ENCODE peak calls at places on chromosomes 12 and 14, in ten cellular contexts. B is choroid plexus epithelial cell; Y is fibroblast of pulmonary artery; O is CD8-positive, alpha-beta T cell; F is fibroblast of mammary gland; J is heart left ventricle; V is GM23338; T is cardiac muscle cell; C is endodermal cell; N is CD4-positive, CD25-positive, alpha-beta regulatory T cell. S is an unnamed sample.
A peak's percentile ranks its signal among the peaks of the same experiment; 100 is the strongest.

GRCh38 chr14:56885795-56886194 is 75.5 kb upstream of the OTX2 start:
- DNase-seq in B (no peak), Y (no peak), O (no peak), F (no peak), J (no peak), V (peak; percentile 77), T (no peak), C (no peak), N (no peak), S (no peak)

GRCh38 chr12:30696486-30696885 is 817 bp upstream of the IPO8 start:
- DNase-seq in B (no peak), Y (no peak), O (no peak), F (no peak), J (no peak), V (peak; percentile 52), T (no peak), C (peak; percentile 77), N (no peak), S (no peak)

GRCh38 chr12:57632369-57632897 is 568 bp downstream of the B4GALNT1 start:
- DNase-seq in B (no peak), Y (no peak), O (no peak), F (no peak), J (peak; percentile 68), V (peak; percentile 60), T (no peak), C (peak; percentile 87), N (no peak), S (no peak)

GRCh38 chr14:60506462-60506984 is 2.4 kb upstream of the SIX6 start:
- DNase-seq in B (no peak), Y (no peak), O (no peak), F (no peak), J (no peak), V (peak; percentile 51), T (no peak), C (peak; percentile 74), N (no peak), S (no peak)

GRCh38 chr14:72605096-72605920 is 288.6 kb downstream of the DPF3 start:
- DNase-seq in B (no peak), Y (no peak), O (no peak), F (no peak), J (no peak), V (no peak), T (no peak), C (peak; percentile 43), N (no peak), S (no peak)

GRCh38 chr14:34064349-34064748 is 113.5 kb upstream of the EGLN3 start:
- DNase-seq in B (no peak), Y (peak; percentile 69), O (no peak), F (peak; percentile 93), J (no peak), V (no peak), T (no peak), C (no peak), N (no peak), S (no peak)

GRCh38 chr14:90536092-90536491 is 139.3 kb downstream of the CALM1 start:
- DNase-seq in B (no peak), Y (peak; percentile 35), O (no peak), F (peak; percentile 22), J (peak; percentile 75), V (no peak), T (no peak), C (no peak), N (no peak), S (no peak)

GRCh38 chr12:28097221-28097620 is 93.0 kb upstream of the CCDC91 start:
- DNase-seq in B (peak; percentile 59), Y (no peak), O (no peak), F (no peak), J (no peak), V (no peak), T (no peak), C (no peak), N (no peak), S (no peak)

GRCh38 chr12:103742349-103742784 is 98.7 kb downstream of the NT5DC3 start:
- DNase-seq in B (peak; percentile 8), Y (peak; percentile 15), O (no peak), F (no peak), J (no peak), V (peak; percentile 3), T (no peak), C (no peak), N (no peak), S (no peak)

GRCh38 chr12:116313194-116313910 is 35.9 kb upstream of the MED13L start:
- DNase-seq in B (no peak), Y (peak; percentile 77), O (no peak), F (peak; percentile 50), J (no peak), V (no peak), T (no peak), C (no peak), N (no peak), S (no peak)

GRCh38 chr12:47799357-47799955 is 20.2 kb downstream of the HDAC7 start:
- DNase-seq in B (no peak), Y (no peak), O (no peak), F (no peak), J (peak; percentile 85), V (no peak), T (no peak), C (no peak), N (no peak), S (no peak)

GRCh38 chr12:47361389-47362031 is 281.8 kb upstream of the AMIGO2 start:
- DNase-seq in B (no peak), Y (no peak), O (peak; percentile 48), F (no peak), J (no peak), V (no peak), T (no peak), C (peak; percentile 68), N (peak; percentile 16), S (peak; percentile 18)

GRCh38 chr14:102078840-102079699 is 7.8 kb downstream of the HSP90AA1 start:
- DNase-seq in B (no peak), Y (no peak), O (no peak), F (no peak), J (no peak), V (no peak), T (no peak), C (no peak), N (no peak), S (no peak)

GRCh38 chr12:89745286-89745685 is 36.6 kb upstream of the ATP2B1 start:
- DNase-seq in B (no peak), Y (no peak), O (no peak), F (no peak), J (no peak), V (no peak), T (no peak), C (no peak), N (no peak), S (no peak)

GRCh38 chr14:85024931-85025330 is 505.0 kb upstream of the FLRT2 start:
- DNase-seq in B (peak; percentile 9), Y (peak; percentile 3), O (no peak), F (peak; percentile 43), J (no peak), V (no peak), T (no peak), C (no peak), N (no peak), S (no peak)

DNA sequence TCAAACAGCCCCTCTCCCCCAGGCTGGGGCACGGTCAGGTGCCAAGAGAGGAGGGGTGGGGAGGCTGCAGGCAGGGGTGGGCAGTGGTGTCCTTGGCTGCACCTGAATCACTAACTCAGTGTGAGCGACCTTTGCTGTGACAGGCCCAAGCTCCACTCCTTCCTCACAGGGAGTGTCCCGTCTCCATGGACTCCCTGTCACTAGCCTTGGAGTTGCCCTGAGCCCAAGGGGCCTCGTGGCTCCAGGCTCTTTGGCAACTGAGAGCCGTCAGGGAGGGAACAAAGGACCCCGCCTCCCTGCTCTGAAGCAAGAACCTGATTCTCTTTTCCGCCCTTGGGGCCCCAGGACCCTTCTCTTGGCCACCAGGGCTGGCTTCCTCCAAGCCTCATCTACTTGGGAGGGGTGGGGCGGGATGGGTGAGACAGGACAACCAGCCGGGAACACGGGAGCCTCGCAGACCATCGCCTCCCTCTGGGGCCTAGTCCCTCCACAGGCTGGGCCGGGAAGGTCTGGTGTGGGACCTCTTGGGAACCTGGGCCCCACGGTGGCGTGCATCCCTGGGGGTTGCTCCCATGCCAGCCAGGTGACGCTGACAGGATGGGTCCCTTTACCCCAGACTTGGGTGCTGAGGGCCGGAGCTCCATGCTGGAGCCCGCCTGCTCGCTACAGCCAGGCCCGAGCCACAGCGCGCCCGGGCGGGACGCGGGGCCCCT is 935 bp upstream of the ADSS1 start:
- DNase-seq in B (no peak), Y (no peak), O (no peak), F (no peak), J (no peak), V (peak; percentile 60), T (no peak), C (no peak), N (no peak), S (no peak)
- H3K4me3 ChIP-seq in B (no peak overlapping the region), Y (no peak overlapping the region), O (peak overlapping the region; percentile 72), F (no peak overlapping the region), J (no peak overlapping the region), V (peak overlapping the region; percentile 62), T (no peak overlapping the region), C (no peak overlapping the region), N (no peak overlapping the region), S (peak overlapping the region; percentile 63)

GRCh38 chr12:65825573-65826512 is 1.6 kb downstream of the HMGA2 start:
- DNase-seq in B (peak; percentile 52), Y (peak; percentile 54), O (no peak), F (no peak), J (peak; percentile 68), V (peak; percentile 82), T (peak; percentile 80), C (peak; percentile 88), N (no peak), S (no peak)
- H3K4me3 ChIP-seq in B (peak overlapping the region; percentile 85), Y (peak overlapping the region; percentile 82), O (no peak overlapping the region), F (peak overlapping the region; percentile 89), J (peak overlapping the region; percentile 42), V (peak overlapping the region; percentile 55), T (peak overlapping the region; percentile 93), C (peak overlapping the region; percentile 96), N (no peak overlapping the region), S (no peak overlapping the region)

DNA sequence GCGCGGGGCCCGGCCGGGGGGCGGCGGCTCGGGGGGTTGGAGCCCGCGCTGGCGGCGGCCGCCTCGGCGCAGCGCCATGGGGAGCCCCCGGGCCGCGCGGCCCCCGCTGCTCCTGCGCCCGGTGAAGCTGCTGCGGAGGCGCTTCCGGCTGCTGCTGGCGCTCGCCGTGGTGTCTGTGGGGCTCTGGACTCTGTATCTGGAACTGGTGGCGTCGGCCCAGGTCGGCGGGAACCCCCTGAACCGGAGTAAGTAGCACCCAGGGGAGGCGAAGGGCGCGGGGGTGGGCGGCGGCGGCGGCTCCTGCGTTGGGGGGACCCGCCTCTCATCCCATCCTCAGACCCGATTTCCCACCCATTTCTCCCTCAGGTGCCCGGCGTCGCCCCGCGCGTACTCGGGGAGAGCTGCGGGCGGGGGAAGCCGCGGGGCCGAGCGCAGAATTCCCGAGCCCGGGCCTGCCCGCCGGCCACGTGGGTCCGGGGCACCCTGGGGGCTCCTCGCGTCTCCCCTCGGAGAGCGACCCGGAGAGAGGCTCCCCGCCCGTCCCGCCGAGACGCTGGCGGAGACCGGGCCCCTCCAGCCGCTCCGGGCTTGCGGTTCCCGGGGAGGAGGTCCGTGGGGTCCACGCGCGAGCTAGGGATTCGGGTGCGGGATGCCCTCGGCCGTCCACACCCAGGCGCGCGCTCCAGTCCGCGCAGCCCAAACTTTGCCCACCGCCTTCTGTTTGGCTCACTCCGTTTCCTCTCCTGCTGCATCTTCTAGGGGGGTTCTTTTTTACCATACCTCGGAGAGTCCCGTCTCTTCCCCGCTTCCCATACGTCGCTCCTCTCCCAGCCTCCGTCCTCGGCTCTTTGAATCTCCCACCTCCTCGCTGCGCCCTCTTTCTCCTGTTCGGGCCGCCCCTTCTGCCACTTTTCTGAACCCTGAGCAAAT is 827 bp downstream of the B4GALNT3 start:
- DNase-seq in B (no peak), Y (no peak), O (peak; percentile 27), F (no peak), J (peak; percentile 71), V (peak; percentile 50), T (peak; percentile 41), C (peak; percentile 75), N (peak; percentile 20), S (peak; percentile 26)
- H3K4me3 ChIP-seq in B (peak overlapping the region; percentile 39), Y (peak overlapping the region; percentile 19), O (no peak overlapping the region), F (no peak overlapping the region), J (peak overlapping the region; percentile 56), V (peak overlapping the region; percentile 68), T (peak overlapping the region; percentile 50), C (peak overlapping the region; percentile 75), N (no peak overlapping the region), S (peak overlapping the region; percentile 63)

GRCh38 chr14:20680363-20680762 is 4.0 kb upstream of the RNASE4 start:
- DNase-seq in B (no peak), Y (no peak), O (no peak), F (no peak), J (no peak), V (no peak), T (no peak), C (peak; percentile 29), N (no peak), S (no peak)
- H3K4me3 ChIP-seq in B (no peak overlapping the region), Y (no peak overlapping the region), O (no peak overlapping the region), F (peak overlapping the region; percentile 66), J (peak overlapping the region; percentile 95), V (peak overlapping the region; percentile 92), T (peak overlapping the region; percentile 64), C (peak overlapping the region; percentile 98), N (peak overlapping the region; percentile 93), S (peak overlapping the region; percentile 27)

S was measured in effector memory CD4-positive, alpha-beta T cell.